ENCODE peak calls at places on chromosomes 16 and 17, in five cellular contexts. H is SK-N-SH, P is GM12878, Y is A549, Q is esophagus muscularis mucosa. Z is an unnamed sample.

GRCh38 chr17:77644981-77645380 is 313.5 kb upstream of the TNRC6C start:
- DNase-seq in H (no peak), P (no peak), Y (no peak), Q (no peak), Z (no peak)

GRCh38 chr16:88783391-88784073 is 1.5 kb downstream of the PIEZO1 start:
- DNase-seq in H (no peak), P (no peak), Y (no peak), Q (no peak), Z (no peak)

GRCh38 chr17:56867948-56868376 is 34.0 kb downstream of the DGKE start:
- DNase-seq in H (no peak), P (no peak), Y (no peak), Q (no peak), Z (no peak)

GRCh38 chr17:40714473-40714872 is 10.9 kb upstream of the KRT24 start:
- DNase-seq in H (no peak), P (no peak), Y (no peak), Q (no peak), Z (no peak)

GRCh38 chr16:48950184-48950583 is 331.5 kb downstream of the CBLN1 start:
- DNase-seq in H (no peak), P (no peak), Y (no peak), Q (no peak), Z (no peak)

GRCh38 chr17:65163990-65164495 is 26.9 kb downstream of the RGS9 start:
- DNase-seq in H (no peak), P (no peak), Y (peak), Q (no peak), Z (no peak)

GRCh38 chr16:81397879-81398516 is 46.6 kb upstream of the CMIP start:
- DNase-seq in H (no peak), P (no peak), Y (no peak), Q (no peak), Z (no peak)

GRCh38 chr17:8022358-8023038 is 16.4 kb upstream of the ALOX15B start:
- DNase-seq in H (no peak), P (no peak), Y (no peak), Q (no peak), Z (no peak)

GRCh38 chr17:45904886-45905285 is 10.5 kb downstream of the MAPT start:
- DNase-seq in H (no peak), P (no peak), Y (no peak), Q (no peak), Z (no peak)

GRCh38 chr16:50444546-50444945 is 75.8 kb upstream of the BRD7 start:
- DNase-seq in H (no peak), P (no peak), Y (no peak), Q (no peak), Z (no peak)

GRCh38 chr17:69874220-69874670 is 200.8 kb upstream of the KCNJ16 start:
- DNase-seq in H (no peak), P (no peak), Y (no peak), Q (no peak), Z (no peak)

GRCh38 chr17:9414471-9414870 is 161.1 kb downstream of the STX8 start:
- DNase-seq in H (no peak), P (peak), Y (no peak), Q (no peak), Z (no peak)

GRCh38 chr17:7558544-7559306 is at the start of gene TNFSF13:
- DNase-seq in H (peak), P (no peak), Y (no peak), Q (no peak), Z (no peak)

GRCh38 chr16:56400458-56400857 is 24.9 kb downstream of the AMFR start:
- DNase-seq in H (no peak), P (no peak), Y (no peak), Q (peak), Z (no peak)

GRCh38 chr16:12704492-12705111 is 99.1 kb downstream of the CPPED1 start:
- DNase-seq in H (no peak), P (no peak), Y (no peak), Q (no peak), Z (no peak)

GRCh38 chr17:68697850-68698313 is 96.7 kb upstream of the FAM20A start:
- DNase-seq in H (no peak), P (no peak), Y (no peak), Q (no peak), Z (no peak)

GRCh38 chr17:58679263-58680037 is 12.4 kb downstream of the TEX14 start:
- DNase-seq in H (no peak), P (peak), Y (peak), Q (no peak), Z (no peak)

GRCh38 chr16:66886346-66886745 is 6.0 kb downstream of the PDP2 start:
- DNase-seq in H (no peak), P (no peak), Y (no peak), Q (no peak), Z (no peak)

GRCh38 chr17:61309857-61310256 is 89.8 kb upstream of the TBX2 start:
- DNase-seq in H (no peak), P (no peak), Y (no peak), Q (no peak), Z (no peak)

GRCh38 chr17:64007838-64008282 is 9.7 kb downstream of the PRR29 start:
- DNase-seq in H (no peak), P (no peak), Y (no peak), Q (no peak), Z (no peak)

GRCh38 chr17:4807534-4808377 is 804 bp downstream of the PLD2 start:
- DNase-seq in H (peak), P (no peak), Y (peak), Q (no peak), Z (no peak)

GRCh38 chr17:81512560-81512983 is at the start of gene ACTG1:
- DNase-seq in H (peak), P (no peak), Y (peak), Q (peak), Z (peak)
- TF ChIP-seq EP300 in H (no peak), P (no peak), Y (no peak), Q (no peak), Z (peak)

DNA sequence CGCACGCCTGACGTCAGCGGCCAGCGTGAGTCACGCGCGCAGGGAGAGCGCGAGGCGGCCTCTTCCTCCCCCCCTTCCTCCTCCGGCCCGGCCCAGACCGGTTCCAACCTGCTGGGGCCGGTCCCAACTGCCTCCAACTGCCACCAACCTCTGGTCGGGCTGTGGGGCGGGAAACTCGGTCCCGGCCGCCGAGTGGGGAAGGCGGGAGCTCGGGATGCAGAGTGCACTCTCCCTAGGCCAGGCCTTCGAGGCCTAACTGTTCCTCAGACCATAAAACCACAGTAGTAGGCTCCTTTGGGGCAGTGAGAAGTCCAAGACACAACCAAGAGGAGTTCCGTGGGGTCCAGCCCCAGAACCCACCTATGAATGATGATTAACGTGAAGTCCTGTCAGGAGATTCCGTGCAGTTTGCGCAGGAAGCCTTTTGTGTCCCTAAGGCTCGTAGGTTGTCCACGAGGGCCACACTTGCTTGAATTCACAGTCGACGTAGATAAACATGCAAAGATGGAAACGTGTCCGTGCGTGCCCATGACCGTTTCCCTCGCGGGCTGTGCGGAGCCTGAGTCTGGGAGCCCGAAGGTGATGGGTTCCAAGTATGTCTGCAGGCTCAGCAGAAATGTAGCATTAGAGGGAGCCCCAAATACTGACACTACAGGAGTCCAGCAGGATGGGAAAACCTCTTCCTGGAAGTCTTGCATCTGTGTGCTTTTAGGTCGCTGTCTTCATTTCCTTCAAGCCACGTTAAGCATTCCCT is 587 bp downstream of the UNK start:
- DNase-seq in H (peak), P (peak), Y (peak), Q (no peak), Z (peak)
- TF ChIP-seq EP300 in H (peak), P (peak), Y (no peak), Q (peak), Z (peak)

DNA sequence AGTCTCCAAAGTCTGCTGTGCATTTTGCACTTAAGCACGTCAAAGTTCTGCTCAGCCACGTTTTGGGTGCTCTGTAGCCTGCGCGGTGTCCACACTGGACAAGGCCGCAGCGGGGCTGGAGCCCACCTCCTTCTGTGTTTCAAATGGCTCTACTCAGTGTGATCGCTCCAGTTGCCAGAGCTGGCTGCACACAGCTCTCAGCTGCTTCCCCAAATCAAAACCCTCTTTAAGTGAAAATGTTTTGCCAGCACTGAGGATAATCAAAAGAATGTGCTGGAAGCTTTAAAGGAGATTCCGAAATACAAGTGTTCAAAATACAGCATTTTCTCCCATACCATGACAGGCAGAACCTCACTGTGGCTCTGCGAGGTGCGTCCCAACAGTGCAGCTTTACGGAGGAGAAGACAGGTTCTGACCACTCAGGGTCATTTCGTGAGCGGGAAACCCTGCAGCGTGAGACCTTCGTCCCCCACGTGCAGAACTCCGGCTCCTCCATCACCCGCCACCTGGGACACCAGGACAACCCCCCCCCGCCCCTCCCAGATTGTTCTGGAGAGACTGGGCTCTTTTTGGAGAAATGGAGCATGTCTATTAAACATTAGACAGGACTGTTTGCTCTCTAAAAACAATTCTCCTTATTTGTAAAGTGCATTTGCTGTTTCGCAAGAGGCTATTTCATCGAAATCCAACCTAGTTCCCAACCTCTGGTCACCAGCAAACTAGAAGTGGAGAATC is 16.6 kb downstream of the TBC1D16 start:
- DNase-seq in H (peak), P (no peak), Y (no peak), Q (no peak), Z (no peak)
- TF ChIP-seq EP300 in H (no peak), P (no peak), Y (no peak), Q (no peak), Z (no peak)

DNA sequence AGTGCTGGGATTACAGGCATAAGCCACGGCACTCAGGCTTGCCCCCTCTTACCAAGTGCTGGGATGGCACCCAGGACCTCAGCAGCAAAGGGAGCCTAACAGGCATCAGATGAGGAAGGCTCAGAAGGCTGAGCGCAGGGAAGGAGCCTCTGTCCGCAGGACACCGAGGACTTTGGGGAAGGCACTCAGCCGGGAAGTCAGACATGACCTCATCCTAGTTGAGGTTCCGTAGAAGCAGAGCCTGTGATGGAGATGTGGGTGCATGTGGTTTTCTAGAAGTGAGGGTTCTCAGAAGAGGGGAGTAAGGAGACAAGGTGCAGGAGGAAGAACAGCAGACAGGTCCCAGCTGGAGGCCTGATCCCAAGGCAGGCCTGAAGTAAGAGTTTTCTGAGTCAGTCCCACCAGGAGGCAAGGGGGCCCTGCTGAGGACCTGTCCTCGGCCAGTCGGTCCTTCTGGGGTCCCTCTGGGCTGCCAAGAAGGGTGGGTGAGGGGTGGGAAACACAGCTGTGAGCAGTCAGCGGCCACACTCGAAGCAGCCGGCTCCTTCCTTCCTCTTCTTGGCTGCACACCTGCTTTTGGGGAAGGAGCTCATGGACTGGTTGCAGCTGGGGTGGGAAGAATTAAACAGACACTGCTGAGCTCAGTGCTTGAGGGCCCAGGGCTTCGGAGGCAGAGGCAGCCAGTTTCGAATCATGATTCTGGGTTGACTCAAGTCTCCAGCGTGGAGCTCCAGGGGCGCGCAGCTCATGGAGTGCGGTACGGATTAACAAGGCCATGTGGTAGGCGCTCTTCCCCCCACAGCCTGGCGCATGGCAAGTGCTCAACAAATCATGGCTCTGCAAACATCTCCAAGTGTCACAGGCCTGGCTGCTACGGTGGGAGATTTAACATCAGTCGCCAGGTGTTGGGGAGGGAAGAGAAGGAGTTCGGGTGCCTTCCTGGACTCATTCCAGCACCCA is 38.9 kb upstream of the SNN start:
- DNase-seq in H (no peak), P (no peak), Y (no peak), Q (no peak), Z (no peak)
- TF ChIP-seq EP300 in H (no peak), P (no peak), Y (no peak), Q (no peak), Z (no peak)

GRCh38 chr17:76585649-76586593 is at the start of gene ST6GALNAC2:
- DNase-seq in H (peak), P (no peak), Y (peak), Q (no peak), Z (no peak)

GRCh38 chr17:76586741-76587487 is 1.3 kb upstream of the ST6GALNAC2 start:
- DNase-seq in H (peak), P (no peak), Y (no peak), Q (no peak), Z (no peak)

GRCh38 chr17:76585048-76585648 is 512 bp downstream of the ST6GALNAC2 start:
- DNase-seq in H (no peak), P (no peak), Y (no peak), Q (no peak), Z (no peak)

GRCh38 chr17:76582660-76583059 is 3.0 kb downstream of the ST6GALNAC2 start:
- DNase-seq in H (no peak), P (no peak), Y (no peak), Q (no peak), Z (no peak)

DNA sequence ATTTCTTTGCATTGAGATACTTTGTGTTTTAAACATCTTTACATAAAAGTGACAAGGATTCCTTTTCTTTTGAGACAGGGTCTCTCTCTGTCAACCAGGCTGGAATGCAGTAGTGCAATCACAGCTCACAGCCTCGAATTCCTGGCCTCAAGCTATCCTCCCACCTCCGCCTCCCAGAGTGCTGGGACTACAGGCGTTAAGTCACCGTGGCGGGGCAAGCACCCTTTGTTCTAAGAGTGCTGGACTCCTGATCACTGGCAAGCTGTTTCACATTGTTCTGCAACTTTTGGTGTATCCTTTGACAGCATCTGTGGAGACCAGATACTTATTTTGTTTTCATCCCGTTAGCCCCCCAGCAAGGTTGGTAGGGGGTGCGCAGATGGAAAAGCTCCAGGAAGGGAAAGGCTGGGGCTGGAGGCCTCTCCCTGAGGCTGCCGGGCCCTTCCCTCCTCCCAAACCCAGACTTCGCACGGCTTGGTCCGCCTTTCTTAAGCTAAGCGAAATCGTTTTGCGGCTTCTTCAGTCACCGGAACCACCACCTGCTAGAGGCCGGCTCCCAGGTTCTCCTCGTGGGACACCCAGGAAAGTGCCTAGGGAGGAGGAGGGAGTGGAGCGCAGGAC is 1.1 kb downstream of the ST6GALNAC2 start:
- DNase-seq in H (peak), P (no peak), Y (no peak), Q (no peak), Z (no peak)
- TF ChIP-seq EP300 in H (no peak), P (no peak), Y (no peak), Q (no peak), Z (no peak)

DNA sequence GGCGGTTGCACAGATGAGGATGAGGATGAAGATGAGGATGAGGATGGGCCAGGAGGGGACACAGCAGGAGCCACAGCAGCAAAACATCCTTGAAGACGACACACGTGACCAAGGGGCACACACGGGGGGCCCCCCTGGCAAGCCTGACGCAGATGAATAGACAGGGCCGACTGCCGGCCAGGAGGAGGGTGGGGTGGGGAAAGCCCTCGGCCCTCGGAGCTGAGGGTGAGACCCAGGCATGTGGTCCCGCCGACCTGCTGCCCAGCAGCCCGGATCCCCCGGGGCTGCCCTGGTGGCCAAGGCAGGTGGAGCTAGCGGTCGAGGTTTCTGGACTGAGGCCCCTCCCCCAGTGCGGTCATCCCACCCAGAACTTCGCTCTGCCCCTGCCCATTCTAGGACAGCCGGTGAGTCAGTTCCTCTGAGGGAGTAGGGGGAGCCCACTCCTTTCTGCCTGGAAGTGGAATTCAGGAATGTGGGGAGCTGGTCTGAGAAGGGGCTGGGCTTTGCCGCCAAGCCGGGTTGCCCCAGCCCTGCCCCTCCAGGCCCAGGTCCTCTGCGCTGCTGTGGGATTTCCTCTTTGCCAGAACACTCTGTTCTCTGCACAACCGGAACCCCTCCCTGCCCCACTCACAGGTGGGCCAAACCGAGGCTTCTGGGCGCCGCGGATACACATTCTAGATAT is 9.9 kb downstream of the CYGB start:
- DNase-seq in H (peak), P (no peak), Y (no peak), Q (no peak), Z (peak)
- TF ChIP-seq EP300 in H (no peak), P (no peak), Y (no peak), Q (peak), Z (peak)

GRCh38 chr17:62681939-62682381 is 54.5 kb downstream of the MRC2 start:
- DNase-seq in H (no peak), P (no peak), Y (no peak), Q (no peak), Z (no peak)
- TF ChIP-seq EP300 in H (no peak), P (no peak), Y (no peak), Q (no peak), Z (no peak)

GRCh38 chr17:27531469-27531948 is 75.3 kb downstream of the KSR1 start:
- DNase-seq in H (no peak), P (no peak), Y (no peak), Q (no peak), Z (no peak)

GRCh38 chr17:27532269-27533067 is 76.2 kb downstream of the KSR1 start:
- DNase-seq in H (no peak), P (no peak), Y (no peak), Q (no peak), Z (no peak)

GRCh38 chr17:27529230-27529796 is 73.1 kb downstream of the KSR1 start:
- DNase-seq in H (peak), P (no peak), Y (no peak), Q (no peak), Z (no peak)

GRCh38 chr17:27533068-27533397 is 76.8 kb downstream of the KSR1 start:
- DNase-seq in H (no peak), P (no peak), Y (no peak), Q (no peak), Z (no peak)

GRCh38 chr17:27530791-27531391 is 74.6 kb downstream of the KSR1 start:
- DNase-seq in H (no peak), P (no peak), Y (no peak), Q (no peak), Z (no peak)
- TF ChIP-seq EP300 in H (no peak), P (no peak), Y (no peak), Q (no peak), Z (no peak)

GRCh38 chr16:3020604-3021448 is 658 bp downstream of the TNFRSF12A start:
- DNase-seq in H (peak), P (no peak), Y (peak), Q (peak), Z (peak)
- TF ChIP-seq EP300 in H (no peak), P (no peak), Y (peak), Q (no peak), Z (peak)